ENCODE peak calls at places on chromosomes 5 and 9, in six cellular contexts. V is neural progenitor cell, J is GM23248, P is HCT116, C is PC-3, Y is SK-N-SH. W is an unnamed sample.

GRCh38 chr5:26945881-26946280 is 92.5 kb downstream of the CDH9 start:
- DNase-seq in V (no peak), J (no peak), P (no peak), C (peak), Y (no peak), W (no peak)

GRCh38 chr9:122162415-122162814 is 2.7 kb downstream of the MORN5 start:
- DNase-seq in V (no peak), J (no peak), P (no peak), C (no peak), Y (no peak), W (no peak)

GRCh38 chr9:33130501-33130900 is 36.6 kb downstream of the B4GALT1 start:
- DNase-seq in V (no peak), J (peak), P (no peak), C (peak), Y (no peak), W (no peak)

GRCh38 chr5:41856644-41857491 is 13.4 kb downstream of the OXCT1 start:
- DNase-seq in V (peak), J (peak), P (peak), C (peak), Y (peak), W (peak)

GRCh38 chr9:101442248-101443136 is 6.9 kb upstream of the ALDOB start:
- DNase-seq in V (no peak), J (no peak), P (no peak), C (no peak), Y (no peak), W (no peak)

GRCh38 chr5:1319436-1320343 is 24.8 kb upstream of the TERT start:
- DNase-seq in V (no peak), J (no peak), P (no peak), C (no peak), Y (no peak), W (peak)

GRCh38 chr5:42374722-42375273 is 48.4 kb upstream of the GHR start:
- DNase-seq in V (no peak), J (no peak), P (no peak), C (no peak), Y (no peak), W (no peak)

GRCh38 chr5:38094889-38095288 is 163.5 kb upstream of the EGFLAM start:
- DNase-seq in V (no peak), J (no peak), P (no peak), C (no peak), Y (no peak), W (no peak)

GRCh38 chr9:114089206-114089840 is 9.8 kb downstream of the KIF12 start:
- DNase-seq in V (no peak), J (no peak), P (no peak), C (no peak), Y (no peak), W (no peak)

GRCh38 chr5:132856011-132856410 is 10.3 kb downstream of the GDF9 start:
- DNase-seq in V (no peak), J (no peak), P (no peak), C (no peak), Y (no peak), W (no peak)

GRCh38 chr5:144275329-144275728 is 104.7 kb downstream of the KCTD16 start:
- DNase-seq in V (peak), J (no peak), P (no peak), C (no peak), Y (no peak), W (no peak)

GRCh38 chr5:10130881-10131280 is 118.8 kb downstream of the ATPSCKMT start:
- DNase-seq in V (no peak), J (no peak), P (no peak), C (no peak), Y (no peak), W (no peak)

GRCh38 chr9:106622148-106622547 is 240.8 kb upstream of the ZNF462 start:
- DNase-seq in V (peak), J (no peak), P (no peak), C (no peak), Y (peak), W (no peak)

GRCh38 chr5:98602534-98603112 is 170.8 kb upstream of the RGMB start:
- DNase-seq in V (no peak), J (no peak), P (no peak), C (no peak), Y (no peak), W (no peak)

GRCh38 chr9:87518702-87519335 is 21.2 kb downstream of the DAPK1 start:
- DNase-seq in V (no peak), J (peak), P (no peak), C (no peak), Y (no peak), W (no peak)

GRCh38 chr5:149822310-149822709 is 92.2 kb downstream of the PPARGC1B start:
- DNase-seq in V (no peak), J (no peak), P (no peak), C (no peak), Y (no peak), W (no peak)

GRCh38 chr5:64947031-64947430 is 178.3 kb downstream of the CWC27 start:
- DNase-seq in V (no peak), J (no peak), P (no peak), C (peak), Y (peak), W (no peak)

GRCh38 chr9:78030553-78031270 is 899 bp downstream of the GNAQ start:
- DNase-seq in V (peak), J (peak), P (no peak), C (no peak), Y (peak), W (peak)

GRCh38 chr5:158393457-158393856 is 534.5 kb upstream of the CLINT1 start:
- DNase-seq in V (no peak), J (no peak), P (no peak), C (no peak), Y (no peak), W (no peak)

GRCh38 chr9:9914174-9914573 is 698.6 kb downstream of the PTPRD start:
- DNase-seq in V (peak), J (no peak), P (no peak), C (no peak), Y (no peak), W (no peak)

GRCh38 chr5:149383399-149383798 is 4.3 kb upstream of the IL17B start:
- DNase-seq in V (no peak), J (no peak), P (no peak), C (no peak), Y (no peak), W (no peak)

GRCh38 chr5:55551298-55551846 is 16.6 kb upstream of the PLPP1 start:
- DNase-seq in V (no peak), J (no peak), P (no peak), C (no peak), Y (no peak), W (no peak)

GRCh38 chr9:129671065-129671464 is 5.6 kb downstream of the PRRX2 start:
- DNase-seq in V (no peak), J (peak), P (no peak), C (no peak), Y (no peak), W (no peak)
- H3K9ac ChIP-seq in V (no peak), J (peak), P (no peak), C (no peak), Y (no peak), W (no peak)

DNA sequence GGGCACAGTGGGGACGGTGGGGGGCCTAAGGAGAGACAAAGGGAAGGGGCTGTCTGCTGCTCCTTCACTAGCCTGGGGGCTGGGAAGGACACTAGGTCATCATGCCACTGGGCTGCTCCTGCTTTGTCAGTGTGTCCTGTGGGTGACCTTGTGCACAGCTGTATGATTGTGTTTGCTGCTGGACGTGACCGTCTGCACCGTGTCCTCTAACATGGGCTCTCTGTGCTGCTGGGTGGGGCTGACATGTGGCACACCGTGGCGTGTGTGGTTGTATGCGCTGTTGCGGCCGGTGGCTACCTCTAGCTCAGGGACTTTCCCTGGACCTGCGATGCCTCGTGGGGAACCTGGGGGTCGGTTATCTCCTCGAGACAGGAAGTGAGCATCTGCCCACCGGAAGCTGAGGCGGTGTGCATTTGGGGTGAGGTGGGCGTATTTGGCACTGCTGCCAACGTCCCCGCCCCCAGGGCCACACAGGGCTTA is 3.1 kb downstream of the N4BP3 start:
- DNase-seq in V (no peak), J (no peak), P (no peak), C (no peak), Y (peak), W (no peak)
- TF ChIP-seq EZH2phosphoT487 in V (no peak), J (no peak), P (no peak), C (no peak), Y (no peak), W (no peak)

GRCh38 chr9:7799234-7799933 is at the start of gene DMAC1:
- DNase-seq in V (peak), J (peak), P (peak), C (peak), Y (peak), W (peak)
- H3K9ac ChIP-seq in V (peak), J (peak), P (peak), C (peak), Y (peak), W (peak)

GRCh38 chr9:136511670-136512592 is 29.1 kb upstream of the SEC16A start:
- DNase-seq in V (no peak), J (no peak), P (no peak), C (no peak), Y (no peak), W (no peak)
- TF ChIP-seq EZH2phosphoT487 in V (no peak), J (no peak), P (no peak), C (no peak), Y (no peak), W (no peak)

GRCh38 chr5:125257057-125257970 is 510.9 kb upstream of the ZNF608 start:
- DNase-seq in V (no peak), J (peak), P (no peak), C (no peak), Y (peak), W (no peak)
- H3K9ac ChIP-seq in V (no peak), J (no peak), P (no peak), C (no peak), Y (no peak), W (no peak)

DNA sequence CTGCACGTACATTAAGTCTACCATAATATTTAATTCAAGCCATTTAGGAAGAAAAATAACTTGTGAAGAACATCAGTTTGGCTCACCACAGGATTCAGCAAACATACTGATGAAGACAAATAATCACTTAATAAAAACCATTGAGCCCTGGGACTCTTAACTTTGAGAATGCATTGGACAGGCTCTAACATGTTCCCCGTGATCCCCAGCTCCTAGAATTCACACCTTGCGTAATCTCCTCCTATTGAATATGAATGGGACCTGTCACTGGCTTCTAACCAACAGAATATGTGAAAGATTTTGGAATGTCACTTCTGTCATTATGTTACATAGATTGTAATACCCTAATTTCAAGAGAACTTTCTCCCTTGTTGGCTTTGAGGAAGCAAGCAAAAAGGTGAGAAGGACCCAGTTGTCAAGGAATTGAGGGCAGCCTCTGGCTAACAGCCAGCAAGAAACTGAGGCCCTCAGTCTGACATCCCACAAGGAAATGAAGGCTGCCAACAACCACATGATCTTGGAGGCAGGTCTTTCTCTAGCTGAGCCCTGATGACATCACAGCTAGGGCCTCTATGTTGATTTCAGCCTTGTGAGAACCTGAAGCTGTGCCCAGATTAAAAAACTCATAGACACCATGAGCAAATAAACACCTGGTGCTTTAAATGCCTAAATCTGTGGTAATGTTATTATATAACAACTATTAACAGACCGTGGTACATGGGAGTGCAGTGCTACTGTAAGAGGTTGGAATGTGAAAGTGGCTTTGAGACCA is 433.2 kb downstream of the SEMA5A start:
- DNase-seq in V (no peak), J (no peak), P (no peak), C (no peak), Y (no peak), W (no peak)
- TF ChIP-seq EZH2phosphoT487 in V (no peak), J (no peak), P (no peak), C (no peak), Y (no peak), W (no peak)

DNA sequence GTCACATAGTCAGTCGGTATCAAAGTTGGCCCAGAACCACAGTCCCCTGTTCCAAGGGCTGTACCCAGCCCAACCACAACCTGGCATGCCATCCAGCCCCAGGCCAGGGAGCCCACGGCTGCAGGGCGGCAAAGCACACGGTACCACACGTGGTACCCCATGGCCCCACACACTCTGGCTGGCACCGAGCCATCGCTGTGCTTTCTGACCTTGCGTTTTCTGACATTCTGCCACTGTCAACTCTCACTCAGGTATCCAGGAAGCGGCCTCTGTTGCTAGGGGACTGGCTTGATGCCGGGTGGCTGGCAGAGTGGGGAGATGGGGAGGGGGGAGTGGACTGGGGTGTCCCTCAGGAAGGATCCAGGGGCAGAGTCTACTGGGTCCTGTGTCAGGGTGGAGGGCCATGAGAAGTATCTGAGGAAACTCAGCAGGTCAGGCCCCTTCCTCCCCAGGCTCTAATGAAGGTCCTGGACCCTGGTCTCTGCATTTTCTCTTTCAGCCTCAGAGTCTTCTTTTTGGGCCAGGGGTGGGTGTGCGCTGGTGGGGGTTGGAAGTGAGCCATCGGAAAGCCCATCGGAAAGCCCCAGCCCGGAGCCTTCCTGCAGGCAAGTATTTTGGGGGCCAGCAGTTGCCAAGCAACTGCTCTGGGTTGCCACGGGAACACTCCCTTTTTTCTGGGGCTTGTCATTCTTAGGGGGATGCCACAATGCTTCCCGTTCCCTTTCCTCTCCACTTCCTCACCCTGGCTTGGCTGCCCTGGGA is 21.0 kb upstream of the RALGDS start:
- DNase-seq in V (no peak), J (no peak), P (no peak), C (no peak), Y (peak), W (no peak)
- H3K9ac ChIP-seq in V (no peak), J (no peak), P (no peak), C (no peak), Y (no peak), W (no peak)

GRCh38 chr9:133991211-133991921 is 758 bp downstream of the VAV2 start:
- DNase-seq in V (peak), J (peak), P (no peak), C (no peak), Y (peak), W (no peak)
- TF ChIP-seq EZH2phosphoT487 in V (no peak), J (no peak), P (no peak), C (no peak), Y (no peak), W (no peak)

GRCh38 chr9:16868706-16869105 is 1.8 kb downstream of the BNC2 start:
- DNase-seq in V (no peak), J (peak), P (no peak), C (no peak), Y (no peak), W (no peak)
- H3K9ac ChIP-seq in V (no peak), J (peak), P (no peak), C (peak), Y (peak), W (no peak)

W was measured in MM.1S.